ENCODE peak calls at places on chromosomes 3 and 15, in nine cellular contexts. One of them, this sample, is unnamed.

GRCh38 chr3:193030276-193030675 is 112.6 kb upstream of the MB21D2 start:
- DNase-seq in lower lobe of right lung: no peak
- DNase-seq in WERI-Rb-1: no peak
- DNase-seq in heart left ventricle: no peak
- DNase-seq in transverse colon: no peak
- DNase-seq in psoas muscle: no peak
- DNase-seq in cardiac muscle cell: peak; percentile 57
- DNase-seq in mucosa of descending colon: no peak
- DNase-seq in astrocyte of the spinal cord: peak; percentile 40
- DNase-seq in this sample: no peak

GRCh38 chr3:131192701-131193100 is 166.0 kb downstream of the NEK11 start:
- DNase-seq in lower lobe of right lung: no peak
- DNase-seq in astrocyte of the spinal cord: no peak
- DNase-seq in WERI-Rb-1: no peak
- DNase-seq in cardiac muscle cell: peak; percentile 12
- DNase-seq in transverse colon: no peak
- DNase-seq in psoas muscle: no peak
- DNase-seq in mucosa of descending colon: no peak
- DNase-seq in heart left ventricle: no peak
- DNase-seq in this sample: no peak

GRCh38 chr3:127455541-127456450 is 134.7 kb downstream of the TPRA1 start:
- DNase-seq in psoas muscle: peak; percentile 82
- DNase-seq in cardiac muscle cell: peak; percentile 68
- DNase-seq in astrocyte of the spinal cord: peak; percentile 48
- DNase-seq in transverse colon: peak; percentile 66
- DNase-seq in mucosa of descending colon: peak; percentile 78
- DNase-seq in lower lobe of right lung: peak; percentile 72
- DNase-seq in heart left ventricle: peak; percentile 86
- DNase-seq in WERI-Rb-1: peak; percentile 86
- DNase-seq in this sample: peak; percentile 71

GRCh38 chr3:196872316-196872715 is 4.6 kb downstream of the SENP5 start:
- DNase-seq in WERI-Rb-1: no peak
- DNase-seq in mucosa of descending colon: no peak
- DNase-seq in heart left ventricle: no peak
- DNase-seq in transverse colon: no peak
- DNase-seq in psoas muscle: no peak
- DNase-seq in lower lobe of right lung: no peak
- DNase-seq in cardiac muscle cell: no peak
- DNase-seq in astrocyte of the spinal cord: peak; percentile 19
- DNase-seq in this sample: no peak

GRCh38 chr15:73727330-73728018 is 25.7 kb downstream of the INSYN1 start:
- DNase-seq in lower lobe of right lung: no peak
- DNase-seq in mucosa of descending colon: no peak
- DNase-seq in cardiac muscle cell: peak; percentile 65
- DNase-seq in WERI-Rb-1: no peak
- DNase-seq in astrocyte of the spinal cord: peak; percentile 57
- DNase-seq in psoas muscle: no peak
- DNase-seq in heart left ventricle: no peak
- DNase-seq in transverse colon: no peak
- DNase-seq in this sample: no peak

GRCh38 chr3:27080126-27080525 is 289.1 kb downstream of the NEK10 start:
- DNase-seq in heart left ventricle: no peak
- DNase-seq in lower lobe of right lung: no peak
- DNase-seq in mucosa of descending colon: no peak
- DNase-seq in cardiac muscle cell: no peak
- DNase-seq in psoas muscle: no peak
- DNase-seq in transverse colon: no peak
- DNase-seq in WERI-Rb-1: no peak
- DNase-seq in astrocyte of the spinal cord: no peak
- DNase-seq in this sample: no peak

GRCh38 chr3:187264051-187264450 is 27.5 kb downstream of the MASP1 start:
- DNase-seq in lower lobe of right lung: no peak
- DNase-seq in mucosa of descending colon: no peak
- DNase-seq in transverse colon: no peak
- DNase-seq in WERI-Rb-1: no peak
- DNase-seq in heart left ventricle: no peak
- DNase-seq in psoas muscle: no peak
- DNase-seq in cardiac muscle cell: peak; percentile 65
- DNase-seq in astrocyte of the spinal cord: peak; percentile 61
- DNase-seq in this sample: no peak

GRCh38 chr3:53643757-53644156 is 149.3 kb downstream of the CACNA1D start:
- DNase-seq in psoas muscle: no peak
- DNase-seq in transverse colon: no peak
- DNase-seq in WERI-Rb-1: peak; percentile 21
- DNase-seq in astrocyte of the spinal cord: no peak
- DNase-seq in mucosa of descending colon: no peak
- DNase-seq in cardiac muscle cell: no peak
- DNase-seq in heart left ventricle: no peak
- DNase-seq in lower lobe of right lung: no peak
- DNase-seq in this sample: no peak

GRCh38 chr3:124680521-124680920 is 49.7 kb upstream of the UMPS start:
- DNase-seq in psoas muscle: no peak
- DNase-seq in WERI-Rb-1: no peak
- DNase-seq in mucosa of descending colon: no peak
- DNase-seq in heart left ventricle: no peak
- DNase-seq in transverse colon: no peak
- DNase-seq in lower lobe of right lung: no peak
- DNase-seq in cardiac muscle cell: no peak
- DNase-seq in astrocyte of the spinal cord: no peak
- DNase-seq in this sample: no peak

GRCh38 chr3:114651555-114651954 is 357.7 kb downstream of the TIGIT start:
- DNase-seq in lower lobe of right lung: no peak
- DNase-seq in psoas muscle: peak; percentile 38
- DNase-seq in transverse colon: no peak
- DNase-seq in cardiac muscle cell: no peak
- DNase-seq in heart left ventricle: no peak
- DNase-seq in astrocyte of the spinal cord: no peak
- DNase-seq in mucosa of descending colon: no peak
- DNase-seq in WERI-Rb-1: no peak
- DNase-seq in this sample: no peak

GRCh38 chr15:26771917-26772587 is 814 bp downstream of the GABRB3 start:
- DNase-seq in heart left ventricle: no peak
- DNase-seq in mucosa of descending colon: no peak
- DNase-seq in psoas muscle: no peak
- DNase-seq in lower lobe of right lung: no peak
- DNase-seq in WERI-Rb-1: peak; percentile 41
- DNase-seq in cardiac muscle cell: peak; percentile 7
- DNase-seq in transverse colon: no peak
- DNase-seq in astrocyte of the spinal cord: no peak
- DNase-seq in this sample: peak; percentile 53

GRCh38 chr15:29978411-29979382 is 104.1 kb upstream of the GOLGA8J start:
- DNase-seq in WERI-Rb-1: no peak
- DNase-seq in astrocyte of the spinal cord: peak; percentile 11
- DNase-seq in heart left ventricle: no peak
- DNase-seq in cardiac muscle cell: peak; percentile 14
- DNase-seq in mucosa of descending colon: no peak
- DNase-seq in lower lobe of right lung: no peak
- DNase-seq in transverse colon: no peak
- DNase-seq in psoas muscle: no peak
- DNase-seq in this sample: no peak

GRCh38 chr15:58387130-58387529 is 44.7 kb upstream of the LIPC start:
- DNase-seq in mucosa of descending colon: no peak
- DNase-seq in astrocyte of the spinal cord: peak; percentile 59
- DNase-seq in psoas muscle: no peak
- DNase-seq in heart left ventricle: no peak
- DNase-seq in cardiac muscle cell: peak; percentile 46
- DNase-seq in lower lobe of right lung: no peak
- DNase-seq in WERI-Rb-1: no peak
- DNase-seq in transverse colon: no peak
- DNase-seq in this sample: no peak

GRCh38 chr15:64571857-64572291 is 111.5 kb downstream of the ZNF609 start:
- DNase-seq in heart left ventricle: no peak
- DNase-seq in mucosa of descending colon: peak; percentile 22
- DNase-seq in transverse colon: no peak
- DNase-seq in psoas muscle: no peak
- DNase-seq in cardiac muscle cell: no peak
- DNase-seq in lower lobe of right lung: no peak
- DNase-seq in WERI-Rb-1: no peak
- DNase-seq in astrocyte of the spinal cord: no peak
- DNase-seq in this sample: no peak

GRCh38 chr3:196645091-196645490 is 5.6 kb downstream of the NRROS start:
- DNase-seq in astrocyte of the spinal cord: no peak
- DNase-seq in heart left ventricle: no peak
- DNase-seq in transverse colon: no peak
- DNase-seq in mucosa of descending colon: no peak
- DNase-seq in lower lobe of right lung: no peak
- DNase-seq in psoas muscle: no peak
- DNase-seq in cardiac muscle cell: no peak
- DNase-seq in WERI-Rb-1: no peak
- DNase-seq in this sample: no peak

GRCh38 chr3:195207056-195207455 is 63.9 kb downstream of the XXYLT1 start:
- DNase-seq in WERI-Rb-1: no peak
- DNase-seq in lower lobe of right lung: no peak
- DNase-seq in heart left ventricle: no peak
- DNase-seq in cardiac muscle cell: no peak
- DNase-seq in psoas muscle: no peak
- DNase-seq in transverse colon: no peak
- DNase-seq in mucosa of descending colon: no peak
- DNase-seq in astrocyte of the spinal cord: no peak
- DNase-seq in this sample: no peak

GRCh38 chr15:55897560-55898336 is 95.7 kb downstream of the NEDD4 start:
- DNase-seq in lower lobe of right lung: no peak
- DNase-seq in WERI-Rb-1: peak; percentile 60
- DNase-seq in heart left ventricle: no peak
- DNase-seq in mucosa of descending colon: peak; percentile 68
- DNase-seq in astrocyte of the spinal cord: peak; percentile 52
- DNase-seq in transverse colon: peak; percentile 47
- DNase-seq in psoas muscle: peak; percentile 63
- DNase-seq in cardiac muscle cell: peak; percentile 78
- DNase-seq in this sample: peak; percentile 45

GRCh38 chr3:12675115-12675810 is 11.3 kb upstream of the RAF1 start:
- DNase-seq in heart left ventricle: no peak
- DNase-seq in cardiac muscle cell: no peak
- DNase-seq in lower lobe of right lung: peak; percentile 6
- DNase-seq in astrocyte of the spinal cord: no peak
- DNase-seq in mucosa of descending colon: no peak
- DNase-seq in WERI-Rb-1: no peak
- DNase-seq in transverse colon: no peak
- DNase-seq in psoas muscle: no peak
- DNase-seq in this sample: no peak

GRCh38 chr15:40508216-40508615 is 37.4 kb downstream of the CHST14 start:
- DNase-seq in transverse colon: no peak
- DNase-seq in heart left ventricle: no peak
- DNase-seq in lower lobe of right lung: no peak
- DNase-seq in WERI-Rb-1: no peak
- DNase-seq in astrocyte of the spinal cord: no peak
- DNase-seq in psoas muscle: no peak
- DNase-seq in cardiac muscle cell: no peak
- DNase-seq in mucosa of descending colon: no peak
- DNase-seq in this sample: no peak

GRCh38 chr3:9792405-9793160 is at the start of the genes ARPC4 and TADA3:
- DNase-seq in cardiac muscle cell: peak; percentile 98
- DNase-seq in mucosa of descending colon: peak; percentile 96
- DNase-seq in WERI-Rb-1: peak; percentile 91
- DNase-seq in transverse colon: peak; percentile 94
- DNase-seq in lower lobe of right lung: peak; percentile 96
- DNase-seq in heart left ventricle: peak; percentile 97
- DNase-seq in psoas muscle: peak; percentile 96
- DNase-seq in astrocyte of the spinal cord: peak; percentile 98
- DNase-seq in this sample: peak; percentile 82
- TF ChIP-seq CTCF in cardiac muscle cell: no peak
- TF ChIP-seq CTCF in mucosa of descending colon: no peak
- TF ChIP-seq CTCF in WERI-Rb-1: no peak
- TF ChIP-seq CTCF in transverse colon: no peak
- TF ChIP-seq CTCF in lower lobe of right lung: no peak
- TF ChIP-seq CTCF in heart left ventricle: peak; percentile 19
- TF ChIP-seq CTCF in psoas muscle: no peak
- TF ChIP-seq CTCF in astrocyte of the spinal cord: no peak
- TF ChIP-seq CTCF in this sample: no peak

DNA sequence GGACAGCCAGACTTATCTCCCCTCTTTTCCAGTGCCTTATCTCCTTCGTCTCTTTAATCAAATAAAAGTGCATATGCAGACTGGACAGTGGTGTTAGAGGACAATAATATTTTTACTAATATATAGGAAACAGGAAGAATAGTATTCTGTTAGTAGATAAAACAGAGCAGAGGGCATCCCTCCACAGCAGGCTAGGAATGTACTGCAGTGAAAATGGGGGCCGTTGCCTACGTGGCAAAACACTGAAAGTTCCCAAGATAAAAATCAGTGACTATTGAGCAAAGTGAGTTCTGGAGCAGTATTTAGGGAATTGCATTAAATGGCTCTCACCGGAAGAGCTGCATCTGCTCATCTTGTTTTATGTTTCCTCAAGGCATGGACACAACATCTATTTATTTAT is 435.0 kb downstream of the CNTN6 start:
- DNase-seq in cardiac muscle cell: no peak
- DNase-seq in WERI-Rb-1: no peak
- DNase-seq in transverse colon: no peak
- DNase-seq in mucosa of descending colon: no peak
- DNase-seq in heart left ventricle: no peak
- DNase-seq in lower lobe of right lung: no peak
- DNase-seq in psoas muscle: no peak
- DNase-seq in astrocyte of the spinal cord: no peak
- DNase-seq in this sample: no peak
- H3K4me3 ChIP-seq in cardiac muscle cell: no peak overlapping the region
- H3K4me3 ChIP-seq in WERI-Rb-1: no peak overlapping the region
- H3K4me3 ChIP-seq in transverse colon: no peak overlapping the region
- H3K4me3 ChIP-seq in mucosa of descending colon: no peak overlapping the region
- H3K4me3 ChIP-seq in heart left ventricle: no peak overlapping the region
- H3K4me3 ChIP-seq in lower lobe of right lung: no peak overlapping the region
- H3K4me3 ChIP-seq in psoas muscle: no peak overlapping the region
- H3K4me3 ChIP-seq in astrocyte of the spinal cord: no peak overlapping the region
- H3K4me3 ChIP-seq in this sample: no peak overlapping the region

DNA sequence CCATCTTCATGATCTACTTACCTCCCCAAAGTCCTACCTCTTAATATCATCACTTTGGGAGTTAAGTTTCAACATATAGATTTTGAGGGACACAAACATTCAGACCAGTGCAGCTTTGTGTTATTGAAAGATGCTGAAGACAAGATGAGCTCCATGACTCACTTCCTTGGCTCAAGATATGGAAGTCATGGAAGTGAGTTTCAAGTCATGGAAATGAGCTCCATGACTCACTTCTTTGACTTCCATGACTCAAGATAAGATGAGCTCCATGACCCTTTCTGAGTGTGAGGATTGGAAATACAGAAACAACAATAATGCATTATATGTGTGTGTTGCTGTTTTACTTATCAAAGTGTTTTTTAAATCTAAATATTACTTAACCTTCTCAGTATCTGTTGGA is 170.2 kb upstream of the TPRG1 start:
- DNase-seq in transverse colon: no peak
- DNase-seq in cardiac muscle cell: peak; percentile 65
- DNase-seq in lower lobe of right lung: no peak
- DNase-seq in astrocyte of the spinal cord: peak; percentile 67
- DNase-seq in WERI-Rb-1: no peak
- DNase-seq in psoas muscle: no peak
- DNase-seq in mucosa of descending colon: no peak
- DNase-seq in heart left ventricle: no peak
- DNase-seq in this sample: no peak
- TF ChIP-seq CTCF in transverse colon: no peak
- TF ChIP-seq CTCF in cardiac muscle cell: no peak
- TF ChIP-seq CTCF in lower lobe of right lung: no peak
- TF ChIP-seq CTCF in astrocyte of the spinal cord: no peak
- TF ChIP-seq CTCF in WERI-Rb-1: no peak
- TF ChIP-seq CTCF in psoas muscle: no peak
- TF ChIP-seq CTCF in mucosa of descending colon: no peak
- TF ChIP-seq CTCF in heart left ventricle: no peak
- TF ChIP-seq CTCF in this sample: no peak

DNA sequence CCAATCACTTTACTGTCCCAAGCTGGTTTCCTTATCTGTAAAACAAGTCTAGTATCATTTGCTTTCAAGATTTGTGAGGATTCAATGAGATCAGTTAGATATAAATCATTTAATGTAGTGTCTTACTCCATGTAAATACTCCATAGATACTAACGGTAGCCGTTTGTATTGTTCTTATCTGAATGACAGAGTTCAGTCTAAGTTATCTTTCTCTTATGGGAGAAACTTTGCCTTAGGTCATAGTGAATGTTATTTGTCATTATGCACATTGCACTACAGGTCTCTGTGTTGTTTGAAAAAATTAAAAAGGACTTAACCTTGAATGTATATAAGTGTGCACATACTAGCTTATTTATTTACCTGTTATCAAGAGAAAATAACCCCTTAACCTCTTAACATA is 44.7 kb downstream of the MBNL1 start:
- DNase-seq in transverse colon: no peak
- DNase-seq in heart left ventricle: no peak
- DNase-seq in lower lobe of right lung: no peak
- DNase-seq in WERI-Rb-1: no peak
- DNase-seq in mucosa of descending colon: no peak
- DNase-seq in astrocyte of the spinal cord: no peak
- DNase-seq in cardiac muscle cell: no peak
- DNase-seq in psoas muscle: no peak
- DNase-seq in this sample: no peak
- H3K4me3 ChIP-seq in transverse colon: no peak overlapping the region
- H3K4me3 ChIP-seq in heart left ventricle: no peak overlapping the region
- H3K4me3 ChIP-seq in lower lobe of right lung: no peak overlapping the region
- H3K4me3 ChIP-seq in WERI-Rb-1: no peak overlapping the region
- H3K4me3 ChIP-seq in mucosa of descending colon: no peak overlapping the region
- H3K4me3 ChIP-seq in astrocyte of the spinal cord: no peak overlapping the region
- H3K4me3 ChIP-seq in cardiac muscle cell: no peak overlapping the region
- H3K4me3 ChIP-seq in psoas muscle: peak overlapping the region; percentile 44
- H3K4me3 ChIP-seq in this sample: no peak overlapping the region